ENCODE peak calls at places on chromosomes 5 and 9, in five cellular contexts. O is stimulated activated CD8-positive, alpha-beta memory T cell treated with anti-CD3 and anti-CD28 coated beads, Interleukin-15, amount 100 ng/mL, for 1 hour; E is NCI-H345; Q is dermis blood vessel endothelial cell; S is NCI-H2081. R is an unnamed sample.

GRCh38 chr5:112491257-112491656 is 72.2 kb upstream of the EPB41L4A start:
- DNase-seq in S (no peak), O (no peak), E (no peak), Q (peak; percentile 30), R (no peak)

GRCh38 chr9:127633216-127633615 is 21.1 kb downstream of the STXBP1 start:
- DNase-seq in O (no peak), S (no peak), E (no peak), Q (no peak), R (no peak)

GRCh38 chr5:42994285-42995151 is 45.6 kb downstream of the ANXA2R start:
- DNase-seq in Q (peak; percentile 98), O (peak; percentile 76), S (peak; percentile 92), E (no peak), R (no peak)

GRCh38 chr5:82676663-82677062 is 398.5 kb upstream of the RPS23 start:
- DNase-seq in Q (no peak), S (no peak), E (no peak), O (no peak), R (no peak)

GRCh38 chr9:4490705-4491620 is 695 bp downstream of the SLC1A1 start:
- DNase-seq in Q (peak; percentile 34), E (peak; percentile 7), S (peak; percentile 43), O (no peak), R (peak; percentile 10)

GRCh38 chr5:10540036-10540544 is 23.8 kb upstream of the ANKRD33B start:
- DNase-seq in S (no peak), E (no peak), O (no peak), Q (no peak), R (no peak)

GRCh38 chr5:9239626-9240025 is 306.2 kb downstream of the SEMA5A start:
- DNase-seq in S (no peak), E (no peak), O (no peak), Q (no peak), R (no peak)

GRCh38 chr9:125889122-125889523 is 141.9 kb downstream of the PBX3 start:
- DNase-seq in E (peak; percentile 63), O (no peak), Q (no peak), S (peak; percentile 57), R (peak; percentile 77)

GRCh38 chr5:39772307-39772706 is 347.5 kb upstream of the DAB2 start:
- DNase-seq in E (no peak), O (no peak), Q (no peak), S (no peak), R (no peak)

GRCh38 chr5:160133071-160133917 is 14.0 kb upstream of the PWWP2A start:
- DNase-seq in O (no peak), S (no peak), E (no peak), Q (peak; percentile 33), R (no peak)

GRCh38 chr5:130520211-130520610 is 615.9 kb downstream of the CHSY3 start:
- DNase-seq in O (no peak), Q (no peak), E (no peak), S (no peak), R (no peak)

GRCh38 chr9:123756484-123757106 is 173.3 kb downstream of the DENND1A start:
- DNase-seq in O (no peak), Q (no peak), E (no peak), S (no peak), R (no peak)

GRCh38 chr9:87479801-87480201 is 17.9 kb upstream of the DAPK1 start:
- DNase-seq in E (no peak), Q (no peak), S (no peak), O (no peak), R (no peak)

GRCh38 chr9:34675874-34676273 is 13.4 kb upstream of the CCL27 start:
- DNase-seq in S (no peak), O (no peak), E (no peak), Q (no peak), R (no peak)

GRCh38 chr5:176784218-176785165 is 25.9 kb upstream of the UNC5A start:
- DNase-seq in S (no peak), O (no peak), E (no peak), Q (peak; percentile 97), R (no peak)

GRCh38 chr9:90107021-90107771 is 502.4 kb downstream of the GADD45G start:
- DNase-seq in E (peak; percentile 75), Q (peak; percentile 50), O (no peak), S (peak; percentile 87), R (peak; percentile 85)

GRCh38 chr5:134029156-134029555 is 24.4 kb upstream of the VDAC1 start:
- DNase-seq in S (no peak), O (no peak), E (no peak), Q (no peak), R (no peak)

GRCh38 chr9:136710543-136710942 is 1.8 kb upstream of the DIPK1B start:
- DNase-seq in E (no peak), Q (no peak), O (no peak), S (no peak), R (no peak)

GRCh38 chr9:120931278-120932085 is 4.9 kb upstream of the TRAF1 start:
- DNase-seq in Q (peak; percentile 88), E (no peak), S (no peak), O (no peak), R (no peak)

GRCh38 chr5:178507151-178507932 is 82.9 kb downstream of the COL23A1 start:
- DNase-seq in Q (no peak), O (no peak), S (no peak), E (no peak), R (no peak)

R was measured in NCI-H1092 treated with DMSO at 0.1 percent for 48 hours.